ENCODE peak calls at places on chromosomes 3 and 15, in six cellular contexts. One of them, this sample, is unnamed.

GRCh38 chr3:51982352-51982837 is 940 bp upstream of the ACY1 start:
- DNase-seq in stimulated activated CD8-positive, alpha-beta memory T cell treated with anti-CD3 and anti-CD28 coated beads, Interleukin-15, amount 100 ng/mL, for 48 hours: no peak
- DNase-seq in CD4-positive, CD25-positive, alpha-beta regulatory T cell: no peak
- DNase-seq in thoracic aorta: no peak
- DNase-seq in colonic mucosa: peak; percentile 83
- DNase-seq in naive thymus-derived CD4-positive, alpha-beta T cell: no peak
- DNase-seq in this sample: no peak

GRCh38 chr3:46517016-46517770 is 19.4 kb downstream of the RTP3 start:
- DNase-seq in stimulated activated CD8-positive, alpha-beta memory T cell treated with anti-CD3 and anti-CD28 coated beads, Interleukin-15, amount 100 ng/mL, for 48 hours: no peak
- DNase-seq in thoracic aorta: no peak
- DNase-seq in naive thymus-derived CD4-positive, alpha-beta T cell: no peak
- DNase-seq in colonic mucosa: no peak
- DNase-seq in CD4-positive, CD25-positive, alpha-beta regulatory T cell: no peak
- DNase-seq in this sample: no peak

GRCh38 chr3:111684640-111685039 is 89.5 kb upstream of the ZBED2 start:
- DNase-seq in colonic mucosa: no peak
- DNase-seq in CD4-positive, CD25-positive, alpha-beta regulatory T cell: no peak
- DNase-seq in stimulated activated CD8-positive, alpha-beta memory T cell treated with anti-CD3 and anti-CD28 coated beads, Interleukin-15, amount 100 ng/mL, for 48 hours: no peak
- DNase-seq in thoracic aorta: no peak
- DNase-seq in naive thymus-derived CD4-positive, alpha-beta T cell: no peak
- DNase-seq in this sample: no peak

GRCh38 chr3:99659965-99660364 is 21.6 kb downstream of the COL8A1 start:
- DNase-seq in naive thymus-derived CD4-positive, alpha-beta T cell: no peak
- DNase-seq in stimulated activated CD8-positive, alpha-beta memory T cell treated with anti-CD3 and anti-CD28 coated beads, Interleukin-15, amount 100 ng/mL, for 48 hours: no peak
- DNase-seq in CD4-positive, CD25-positive, alpha-beta regulatory T cell: no peak
- DNase-seq in colonic mucosa: no peak
- DNase-seq in thoracic aorta: no peak
- DNase-seq in this sample: no peak

GRCh38 chr3:24339266-24339825 is 155.3 kb downstream of the THRB start:
- DNase-seq in stimulated activated CD8-positive, alpha-beta memory T cell treated with anti-CD3 and anti-CD28 coated beads, Interleukin-15, amount 100 ng/mL, for 48 hours: no peak
- DNase-seq in CD4-positive, CD25-positive, alpha-beta regulatory T cell: no peak
- DNase-seq in colonic mucosa: no peak
- DNase-seq in naive thymus-derived CD4-positive, alpha-beta T cell: no peak
- DNase-seq in thoracic aorta: no peak
- DNase-seq in this sample: no peak

GRCh38 chr3:46321461-46322104 is 32.3 kb upstream of the CCR2 start:
- DNase-seq in thoracic aorta: no peak
- DNase-seq in colonic mucosa: no peak
- DNase-seq in naive thymus-derived CD4-positive, alpha-beta T cell: no peak
- DNase-seq in CD4-positive, CD25-positive, alpha-beta regulatory T cell: no peak
- DNase-seq in stimulated activated CD8-positive, alpha-beta memory T cell treated with anti-CD3 and anti-CD28 coated beads, Interleukin-15, amount 100 ng/mL, for 48 hours: no peak
- DNase-seq in this sample: no peak

GRCh38 chr3:168517514-168518071 is 421.9 kb upstream of the GOLIM4 start:
- DNase-seq in colonic mucosa: no peak
- DNase-seq in thoracic aorta: no peak
- DNase-seq in CD4-positive, CD25-positive, alpha-beta regulatory T cell: no peak
- DNase-seq in naive thymus-derived CD4-positive, alpha-beta T cell: no peak
- DNase-seq in stimulated activated CD8-positive, alpha-beta memory T cell treated with anti-CD3 and anti-CD28 coated beads, Interleukin-15, amount 100 ng/mL, for 48 hours: no peak
- DNase-seq in this sample: no peak

GRCh38 chr3:79419222-79419621 is 348.6 kb downstream of the ROBO1 start:
- DNase-seq in naive thymus-derived CD4-positive, alpha-beta T cell: no peak
- DNase-seq in thoracic aorta: no peak
- DNase-seq in colonic mucosa: no peak
- DNase-seq in CD4-positive, CD25-positive, alpha-beta regulatory T cell: no peak
- DNase-seq in stimulated activated CD8-positive, alpha-beta memory T cell treated with anti-CD3 and anti-CD28 coated beads, Interleukin-15, amount 100 ng/mL, for 48 hours: no peak
- DNase-seq in this sample: no peak

GRCh38 chr15:61640751-61641150 is 411.6 kb upstream of the RORA start:
- DNase-seq in thoracic aorta: no peak
- DNase-seq in CD4-positive, CD25-positive, alpha-beta regulatory T cell: no peak
- DNase-seq in stimulated activated CD8-positive, alpha-beta memory T cell treated with anti-CD3 and anti-CD28 coated beads, Interleukin-15, amount 100 ng/mL, for 48 hours: no peak
- DNase-seq in naive thymus-derived CD4-positive, alpha-beta T cell: no peak
- DNase-seq in colonic mucosa: no peak
- DNase-seq in this sample: no peak

GRCh38 chr3:34346656-34347055 is 548.2 kb downstream of the PDCD6IP start:
- DNase-seq in colonic mucosa: no peak
- DNase-seq in naive thymus-derived CD4-positive, alpha-beta T cell: no peak
- DNase-seq in thoracic aorta: no peak
- DNase-seq in CD4-positive, CD25-positive, alpha-beta regulatory T cell: no peak
- DNase-seq in stimulated activated CD8-positive, alpha-beta memory T cell treated with anti-CD3 and anti-CD28 coated beads, Interleukin-15, amount 100 ng/mL, for 48 hours: no peak
- DNase-seq in this sample: no peak

GRCh38 chr3:122992628-122993570 is 34.7 kb downstream of the SEMA5B start:
- DNase-seq in CD4-positive, CD25-positive, alpha-beta regulatory T cell: no peak
- DNase-seq in stimulated activated CD8-positive, alpha-beta memory T cell treated with anti-CD3 and anti-CD28 coated beads, Interleukin-15, amount 100 ng/mL, for 48 hours: no peak
- DNase-seq in naive thymus-derived CD4-positive, alpha-beta T cell: no peak
- DNase-seq in thoracic aorta: no peak
- DNase-seq in colonic mucosa: peak; percentile 31
- DNase-seq in this sample: no peak

GRCh38 chr3:168341192-168341816 is 245.6 kb upstream of the GOLIM4 start:
- DNase-seq in thoracic aorta: no peak
- DNase-seq in stimulated activated CD8-positive, alpha-beta memory T cell treated with anti-CD3 and anti-CD28 coated beads, Interleukin-15, amount 100 ng/mL, for 48 hours: no peak
- DNase-seq in naive thymus-derived CD4-positive, alpha-beta T cell: no peak
- DNase-seq in CD4-positive, CD25-positive, alpha-beta regulatory T cell: no peak
- DNase-seq in colonic mucosa: no peak
- DNase-seq in this sample: no peak

GRCh38 chr3:52839268-52839575 is 4.4 kb upstream of the MUSTN1 start:
- DNase-seq in thoracic aorta: no peak
- DNase-seq in stimulated activated CD8-positive, alpha-beta memory T cell treated with anti-CD3 and anti-CD28 coated beads, Interleukin-15, amount 100 ng/mL, for 48 hours: no peak
- DNase-seq in CD4-positive, CD25-positive, alpha-beta regulatory T cell: no peak
- DNase-seq in naive thymus-derived CD4-positive, alpha-beta T cell: no peak
- DNase-seq in colonic mucosa: no peak
- DNase-seq in this sample: no peak

GRCh38 chr15:58484794-58485600 is 53.2 kb downstream of the LIPC start:
- DNase-seq in CD4-positive, CD25-positive, alpha-beta regulatory T cell: no peak
- DNase-seq in stimulated activated CD8-positive, alpha-beta memory T cell treated with anti-CD3 and anti-CD28 coated beads, Interleukin-15, amount 100 ng/mL, for 48 hours: no peak
- DNase-seq in naive thymus-derived CD4-positive, alpha-beta T cell: peak; percentile 58
- DNase-seq in thoracic aorta: no peak
- DNase-seq in colonic mucosa: no peak
- DNase-seq in this sample: no peak

GRCh38 chr3:133996251-133996661 is 33.5 kb downstream of the SLCO2A1 start:
- DNase-seq in stimulated activated CD8-positive, alpha-beta memory T cell treated with anti-CD3 and anti-CD28 coated beads, Interleukin-15, amount 100 ng/mL, for 48 hours: no peak
- DNase-seq in colonic mucosa: no peak
- DNase-seq in naive thymus-derived CD4-positive, alpha-beta T cell: no peak
- DNase-seq in CD4-positive, CD25-positive, alpha-beta regulatory T cell: no peak
- DNase-seq in thoracic aorta: no peak
- DNase-seq in this sample: no peak

GRCh38 chr15:83654379-83655236 is 685 bp downstream of the ADAMTSL3 start:
- DNase-seq in naive thymus-derived CD4-positive, alpha-beta T cell: no peak
- DNase-seq in colonic mucosa: no peak
- DNase-seq in stimulated activated CD8-positive, alpha-beta memory T cell treated with anti-CD3 and anti-CD28 coated beads, Interleukin-15, amount 100 ng/mL, for 48 hours: no peak
- DNase-seq in thoracic aorta: no peak
- DNase-seq in CD4-positive, CD25-positive, alpha-beta regulatory T cell: no peak
- DNase-seq in this sample: peak; percentile 11

GRCh38 chr3:50359760-50360110 is 414 bp upstream of the TMEM115 start:
- DNase-seq in thoracic aorta: no peak
- DNase-seq in stimulated activated CD8-positive, alpha-beta memory T cell treated with anti-CD3 and anti-CD28 coated beads, Interleukin-15, amount 100 ng/mL, for 48 hours: no peak
- DNase-seq in naive thymus-derived CD4-positive, alpha-beta T cell: no peak
- DNase-seq in CD4-positive, CD25-positive, alpha-beta regulatory T cell: no peak
- DNase-seq in colonic mucosa: no peak
- DNase-seq in this sample: no peak

GRCh38 chr15:57784081-57784488 is 77.6 kb downstream of the POLR2M start:
- DNase-seq in CD4-positive, CD25-positive, alpha-beta regulatory T cell: no peak
- DNase-seq in colonic mucosa: no peak
- DNase-seq in naive thymus-derived CD4-positive, alpha-beta T cell: no peak
- DNase-seq in thoracic aorta: no peak
- DNase-seq in stimulated activated CD8-positive, alpha-beta memory T cell treated with anti-CD3 and anti-CD28 coated beads, Interleukin-15, amount 100 ng/mL, for 48 hours: no peak
- DNase-seq in this sample: no peak

GRCh38 chr3:23959147-23959900 is 14.2 kb downstream of the NR1D2 start:
- DNase-seq in thoracic aorta: no peak
- DNase-seq in stimulated activated CD8-positive, alpha-beta memory T cell treated with anti-CD3 and anti-CD28 coated beads, Interleukin-15, amount 100 ng/mL, for 48 hours: peak; percentile 5
- DNase-seq in naive thymus-derived CD4-positive, alpha-beta T cell: no peak
- DNase-seq in colonic mucosa: no peak
- DNase-seq in CD4-positive, CD25-positive, alpha-beta regulatory T cell: no peak
- DNase-seq in this sample: no peak

GRCh38 chr15:90529369-90530249 is at the start of gene CRTC3:
- DNase-seq in stimulated activated CD8-positive, alpha-beta memory T cell treated with anti-CD3 and anti-CD28 coated beads, Interleukin-15, amount 100 ng/mL, for 48 hours: peak; percentile 36
- DNase-seq in naive thymus-derived CD4-positive, alpha-beta T cell: peak; percentile 67
- DNase-seq in CD4-positive, CD25-positive, alpha-beta regulatory T cell: peak; percentile 42
- DNase-seq in thoracic aorta: no peak
- DNase-seq in colonic mucosa: peak; percentile 57
- DNase-seq in this sample: peak; percentile 25

GRCh38 chr15:29811691-29812383 is 10.4 kb downstream of the TJP1 start:
- DNase-seq in stimulated activated CD8-positive, alpha-beta memory T cell treated with anti-CD3 and anti-CD28 coated beads, Interleukin-15, amount 100 ng/mL, for 48 hours: no peak
- DNase-seq in naive thymus-derived CD4-positive, alpha-beta T cell: no peak
- DNase-seq in CD4-positive, CD25-positive, alpha-beta regulatory T cell: no peak
- DNase-seq in colonic mucosa: no peak
- DNase-seq in thoracic aorta: no peak
- DNase-seq in this sample: no peak

GRCh38 chr3:79314547-79314946 is 453.3 kb downstream of the ROBO1 start:
- DNase-seq in stimulated activated CD8-positive, alpha-beta memory T cell treated with anti-CD3 and anti-CD28 coated beads, Interleukin-15, amount 100 ng/mL, for 48 hours: no peak
- DNase-seq in thoracic aorta: no peak
- DNase-seq in colonic mucosa: no peak
- DNase-seq in naive thymus-derived CD4-positive, alpha-beta T cell: no peak
- DNase-seq in CD4-positive, CD25-positive, alpha-beta regulatory T cell: no peak
- DNase-seq in this sample: peak; percentile 40

GRCh38 chr3:55719508-55719907 is 232.4 kb upstream of the WNT5A start:
- DNase-seq in naive thymus-derived CD4-positive, alpha-beta T cell: no peak
- DNase-seq in thoracic aorta: no peak
- DNase-seq in CD4-positive, CD25-positive, alpha-beta regulatory T cell: no peak
- DNase-seq in stimulated activated CD8-positive, alpha-beta memory T cell treated with anti-CD3 and anti-CD28 coated beads, Interleukin-15, amount 100 ng/mL, for 48 hours: no peak
- DNase-seq in colonic mucosa: no peak
- DNase-seq in this sample: no peak

GRCh38 chr3:195889843-195890407 is 18.4 kb downstream of the TNK2 start:
- DNase-seq in colonic mucosa: no peak
- DNase-seq in thoracic aorta: no peak
- DNase-seq in naive thymus-derived CD4-positive, alpha-beta T cell: no peak
- DNase-seq in stimulated activated CD8-positive, alpha-beta memory T cell treated with anti-CD3 and anti-CD28 coated beads, Interleukin-15, amount 100 ng/mL, for 48 hours: no peak
- DNase-seq in CD4-positive, CD25-positive, alpha-beta regulatory T cell: no peak
- DNase-seq in this sample: no peak

GRCh38 chr15:70324001-70324974 is 226.6 kb upstream of the TLE3 start:
- DNase-seq in CD4-positive, CD25-positive, alpha-beta regulatory T cell: no peak
- DNase-seq in colonic mucosa: peak; percentile 17
- DNase-seq in thoracic aorta: no peak
- DNase-seq in stimulated activated CD8-positive, alpha-beta memory T cell treated with anti-CD3 and anti-CD28 coated beads, Interleukin-15, amount 100 ng/mL, for 48 hours: no peak
- DNase-seq in naive thymus-derived CD4-positive, alpha-beta T cell: no peak
- DNase-seq in this sample: peak; percentile 94

GRCh38 chr15:92164327-92165000 is 229.2 kb upstream of the ST8SIA2 start:
- DNase-seq in naive thymus-derived CD4-positive, alpha-beta T cell: no peak
- DNase-seq in stimulated activated CD8-positive, alpha-beta memory T cell treated with anti-CD3 and anti-CD28 coated beads, Interleukin-15, amount 100 ng/mL, for 48 hours: no peak
- DNase-seq in thoracic aorta: no peak
- DNase-seq in CD4-positive, CD25-positive, alpha-beta regulatory T cell: no peak
- DNase-seq in colonic mucosa: peak; percentile 49
- DNase-seq in this sample: no peak

GRCh38 chr15:69689133-69689532 is 236.5 kb downstream of the RPLP1 start:
- DNase-seq in naive thymus-derived CD4-positive, alpha-beta T cell: no peak
- DNase-seq in thoracic aorta: no peak
- DNase-seq in CD4-positive, CD25-positive, alpha-beta regulatory T cell: no peak
- DNase-seq in stimulated activated CD8-positive, alpha-beta memory T cell treated with anti-CD3 and anti-CD28 coated beads, Interleukin-15, amount 100 ng/mL, for 48 hours: no peak
- DNase-seq in colonic mucosa: no peak
- DNase-seq in this sample: no peak

GRCh38 chr3:46829699-46830208 is 33.5 kb downstream of the MYL3 start:
- DNase-seq in thoracic aorta: no peak
- DNase-seq in stimulated activated CD8-positive, alpha-beta memory T cell treated with anti-CD3 and anti-CD28 coated beads, Interleukin-15, amount 100 ng/mL, for 48 hours: peak; percentile 49
- DNase-seq in CD4-positive, CD25-positive, alpha-beta regulatory T cell: no peak
- DNase-seq in colonic mucosa: no peak
- DNase-seq in naive thymus-derived CD4-positive, alpha-beta T cell: no peak
- DNase-seq in this sample: no peak

This sample was measured in prostate gland.